ENCODE peak calls at places on chromosomes 12 and 14, in five cellular contexts. K is ovary, B is upper lobe of right lung, A is mucosa of descending colon, L is cardiac muscle cell. N is an unnamed sample.

GRCh38 chr14:80212025-80212402 is 710 bp upstream of the DIO2 start:
- DNase-seq in K (no peak), B (no peak), A (no peak), L (peak; percentile 69), N (no peak)

GRCh38 chr12:119659289-119659897 is 8.5 kb upstream of the PRKAB1 start:
- DNase-seq in K (no peak), B (no peak), A (no peak), L (peak; percentile 33), N (peak; percentile 35)

GRCh38 chr14:71473843-71474242 is 458.4 kb upstream of the RGS6 start:
- DNase-seq in K (no peak), B (no peak), A (no peak), L (no peak), N (no peak)

GRCh38 chr14:81990312-81990761 is 456.7 kb upstream of the SEL1L start:
- DNase-seq in K (peak; percentile 25), B (no peak), A (no peak), L (peak; percentile 66), N (peak; percentile 50)

GRCh38 chr14:81384900-81385299 is 15.2 kb downstream of the STON2 start:
- DNase-seq in K (no peak), B (no peak), A (no peak), L (peak; percentile 56), N (no peak)

GRCh38 chr14:73713206-73713803 is 879 bp downstream of the PNMA1 start:
- DNase-seq in K (no peak), B (no peak), A (no peak), L (no peak), N (no peak)

GRCh38 chr12:3135522-3136461 is 58.6 kb downstream of the TSPAN9 start:
- DNase-seq in K (peak; percentile 59), B (no peak), A (no peak), L (peak; percentile 86), N (peak; percentile 49)

GRCh38 chr14:95870772-95871171 is 5.9 kb upstream of the TUNAR start:
- DNase-seq in K (no peak), B (no peak), A (no peak), L (no peak), N (no peak)

GRCh38 chr12:16358896-16359295 is 11.5 kb downstream of the MGST1 start:
- DNase-seq in K (no peak), B (no peak), A (no peak), L (no peak), N (no peak)

GRCh38 chr12:9760699-9761406 is at the start of gene CD69:
- DNase-seq in K (no peak), B (no peak), A (no peak), L (no peak), N (no peak)

GRCh38 chr12:1911598-1912575 is 6.6 kb downstream of the CACNA2D4 start:
- DNase-seq in K (no peak), B (no peak), A (no peak), L (no peak), N (no peak)

GRCh38 chr14:61472025-61472672 is 150.8 kb downstream of the PRKCH start:
- DNase-seq in K (no peak), B (no peak), A (no peak), L (peak; percentile 98), N (no peak)

GRCh38 chr12:125092872-125093680 is 27.8 kb downstream of the AACS start:
- DNase-seq in K (no peak), B (no peak), A (peak; percentile 83), L (peak; percentile 41), N (no peak)

GRCh38 chr12:109488051-109488665 is 10.7 kb downstream of the UBE3B start:
- DNase-seq in K (no peak), B (no peak), A (no peak), L (no peak), N (no peak)

GRCh38 chr14:51283402-51283825 is 43.4 kb downstream of the TMX1 start:
- DNase-seq in K (no peak), B (no peak), A (no peak), L (peak; percentile 93), N (peak; percentile 26)

GRCh38 chr14:31244626-31245025 is 37.0 kb upstream of the HECTD1 start:
- DNase-seq in K (no peak), B (no peak), A (no peak), L (no peak), N (no peak)

GRCh38 chr12:120260607-120261006 is 4.9 kb downstream of the PXN start:
- DNase-seq in K (no peak), B (no peak), A (no peak), L (no peak), N (no peak)

GRCh38 chr12:129927316-129927900 is 23.6 kb upstream of the TMEM132D start:
- DNase-seq in K (no peak), B (no peak), A (no peak), L (no peak), N (no peak)

GRCh38 chr14:27642251-27642866 is 1044.5 kb upstream of the NOVA1 start:
- DNase-seq in K (no peak), B (no peak), A (no peak), L (no peak), N (no peak)

GRCh38 chr12:4939418-4940023 is 29.8 kb downstream of the KCNA1 start:
- DNase-seq in K (no peak), B (no peak), A (no peak), L (no peak), N (no peak)

GRCh38 chr14:97215263-97215969 is 418.2 kb downstream of the VRK1 start:
- DNase-seq in K (no peak), B (no peak), A (no peak), L (no peak), N (no peak)

GRCh38 chr12:26271024-26271423 is 75.7 kb downstream of the SSPN start:
- DNase-seq in K (no peak), B (no peak), A (no peak), L (peak; percentile 55), N (no peak)

GRCh38 chr12:131281016-131281415 is 327.3 kb downstream of the ADGRD1 start:
- DNase-seq in K (peak; percentile 2), B (peak; percentile 53), A (peak; percentile 20), L (no peak), N (no peak)

GRCh38 chr12:85057370-85057963 is 21.3 kb downstream of the LRRIQ1 start:
- DNase-seq in K (no peak), B (no peak), A (no peak), L (peak; percentile 67), N (peak; percentile 62)

GRCh38 chr12:6824962-6825381 is 3.2 kb upstream of the P3H3 start:
- DNase-seq in K (no peak), B (no peak), A (no peak), L (peak; percentile 37), N (no peak)

GRCh38 chr12:109664402-109664801 is 49.2 kb upstream of the FAM222A start:
- DNase-seq in K (no peak), B (no peak), A (no peak), L (no peak), N (no peak)

GRCh38 chr14:106277503-106277902 is 751.1 kb downstream of the TMEM121 start:
- DNase-seq in K (no peak), B (no peak), A (no peak), L (no peak), N (no peak)

GRCh38 chr14:22721213-22721612 is 45.3 kb upstream of the OXA1L start:
- DNase-seq in K (no peak), B (no peak), A (no peak), L (no peak), N (no peak)
- TF ChIP-seq CTCF in K (no peak), B (no peak), A (no peak), L (no peak), N (no peak)

GRCh38 chr12:113858828-113859386 is 107.2 kb downstream of the RBM19 start:
- DNase-seq in K (no peak), B (no peak), A (no peak), L (no peak), N (no peak)

GRCh38 chr12:113861708-113862312 is 104.3 kb downstream of the RBM19 start:
- DNase-seq in K (no peak), B (no peak), A (no peak), L (no peak), N (no peak)

GRCh38 chr12:113862570-113863454 is 103.3 kb downstream of the RBM19 start:
- DNase-seq in K (no peak), B (no peak), A (no peak), L (peak; percentile 88), N (no peak)

GRCh38 chr12:113860950-113861349 is 105.2 kb downstream of the RBM19 start:
- DNase-seq in K (no peak), B (no peak), A (no peak), L (peak; percentile 97), N (no peak)

GRCh38 chr12:113860059-113860820 is 105.9 kb downstream of the RBM19 start:
- DNase-seq in K (no peak), B (no peak), A (no peak), L (no peak), N (no peak)
- TF ChIP-seq CTCF in K (no peak), B (no peak), A (no peak), L (no peak), N (no peak)

GRCh38 chr14:102085503-102085902 is 1.3 kb downstream of the HSP90AA1 start:
- DNase-seq in K (no peak), B (peak; percentile 43), A (no peak), L (no peak), N (no peak)

GRCh38 chr14:102088012-102088792 is 1.4 kb upstream of the HSP90AA1 start:
- DNase-seq in K (peak; percentile 57), B (peak; percentile 86), A (peak; percentile 76), L (peak; percentile 59), N (peak; percentile 58)

GRCh38 chr14:102087762-102088011 is 843 bp upstream of the HSP90AA1 start:
- DNase-seq in K (no peak), B (no peak), A (no peak), L (no peak), N (no peak)

GRCh38 chr14:102086346-102086971 is 385 bp downstream of the HSP90AA1 start:
- DNase-seq in K (no peak), B (no peak), A (peak; percentile 76), L (peak; percentile 65), N (no peak)

GRCh38 chr14:102086972-102087761 is at the start of gene HSP90AA1:
- DNase-seq in K (peak; percentile 96), B (peak; percentile 98), A (peak; percentile 96), L (peak; percentile 96), N (peak; percentile 99)
- TF ChIP-seq CTCF in K (peak; percentile 14), B (peak; percentile 28), A (no peak), L (peak; percentile 9), N (no peak)

GRCh38 chr14:58517592-58517991 is 90.1 kb downstream of the KIAA0586 start:
- DNase-seq in K (no peak), B (no peak), A (no peak), L (no peak), N (no peak)
- TF ChIP-seq CTCF in K (no peak), B (no peak), A (no peak), L (no peak), N (no peak)